ENCODE peak calls at places on chromosomes 5 and 9, in four cellular contexts. N, G, F and H are unnamed samples.

GRCh38 chr5:176817864-176818377 is 7.6 kb downstream of the UNC5A start:
- DNase-seq in N (no peak), G (peak; percentile 86), F (no peak), H (peak; percentile 62)

GRCh38 chr5:102901821-102902448 is 146.8 kb downstream of the PAM start:
- DNase-seq in N (peak; percentile 7), G (no peak), F (no peak), H (no peak)

GRCh38 chr5:126984632-126985031 is 45.7 kb downstream of the MARCHF3 start:
- DNase-seq in N (no peak), G (no peak), F (no peak), H (no peak)

GRCh38 chr9:84822589-84823233 is 153.2 kb downstream of the NTRK2 start:
- DNase-seq in N (no peak), G (no peak), F (peak; percentile 48), H (no peak)

GRCh38 chr5:33364406-33364805 is 76.4 kb upstream of the TARS1 start:
- DNase-seq in N (no peak), G (no peak), F (no peak), H (no peak)

GRCh38 chr5:149837680-149838269 is 106.8 kb downstream of the PDE6A start:
- DNase-seq in N (peak; percentile 54), G (peak; percentile 88), F (no peak), H (peak; percentile 93)

GRCh38 chr5:111197523-111197922 is 26.7 kb upstream of the CAMK4 start:
- DNase-seq in N (peak; percentile 44), G (peak; percentile 21), F (no peak), H (no peak)

GRCh38 chr5:16935271-16936149 is 578 bp downstream of the MYO10 start:
- DNase-seq in N (no peak), G (peak; percentile 54), F (no peak), H (peak; percentile 39)

GRCh38 chr5:33679791-33680190 is 212.0 kb downstream of the ADAMTS12 start:
- DNase-seq in N (no peak), G (no peak), F (no peak), H (no peak)

GRCh38 chr5:25119654-25120053 is 474.9 kb upstream of the CDH10 start:
- DNase-seq in N (peak; percentile 1), G (peak; percentile 29), F (no peak), H (peak; percentile 24)
- TF ChIP-seq PBX3 in N (no peak), G (no peak), F (no peak), H (no peak)

GRCh38 chr5:100693481-100693880 is 158.3 kb downstream of the FAM174A start:
- DNase-seq in N (no peak), G (no peak), F (no peak), H (no peak)
- TF ChIP-seq PBX3 in N (no peak), G (no peak), F (no peak), H (no peak)

GRCh38 chr9:91843623-91844111 is 106.4 kb downstream of the ROR2 start:
- DNase-seq in N (no peak), G (peak; percentile 76), F (no peak), H (no peak)
- TF ChIP-seq PBX3 in N (no peak), G (no peak), F (no peak), H (no peak)

GRCh38 chr5:131413605-131414559 is 150.0 kb downstream of the CDC42SE2 start:
- DNase-seq in N (no peak), G (no peak), F (peak; percentile 45), H (no peak)
- TF ChIP-seq PBX3 in N (no peak), G (no peak), F (no peak), H (no peak)

DNA sequence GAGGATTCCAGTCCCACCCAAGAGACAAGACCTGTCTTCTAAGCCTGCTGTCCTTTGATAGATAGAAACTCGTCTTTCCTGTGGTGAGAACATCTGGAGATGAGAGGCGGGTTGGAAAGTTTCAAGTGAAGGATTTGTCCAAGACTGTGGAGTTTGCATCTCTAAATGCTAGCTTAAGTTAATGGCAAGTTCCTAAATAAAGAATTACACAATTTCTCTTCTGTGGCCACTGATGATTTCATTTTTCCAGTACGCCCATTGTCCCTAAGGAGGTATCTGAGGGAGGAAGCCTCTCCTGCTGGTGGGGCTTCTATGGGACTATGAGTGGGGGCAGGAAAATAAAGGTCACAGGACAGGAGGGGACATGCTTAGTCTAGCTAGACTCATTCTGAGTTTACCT is 53.7 kb upstream of the TRIM32 start:
- DNase-seq in N (no peak), G (no peak), F (no peak), H (no peak)
- TF ChIP-seq PBX3 in N (no peak), G (no peak), F (no peak), H (no peak)

GRCh38 chr5:180217797-180218196 is 8.8 kb upstream of the RASGEF1C start:
- DNase-seq in N (no peak), G (no peak), F (no peak), H (no peak)
- TF ChIP-seq PBX3 in N (no peak), G (no peak), F (no peak), H (no peak)

GRCh38 chr9:137310190-137311052 is 8.3 kb upstream of the NRARP start:
- DNase-seq in N (no peak), G (peak; percentile 36), F (no peak), H (peak; percentile 58)
- TF ChIP-seq PBX3 in N (no peak), G (no peak), F (no peak), H (no peak)

GRCh38 chr9:131677445-131678180 is 62.3 kb downstream of the RAPGEF1 start:
- DNase-seq in N (peak; percentile 27), G (peak; percentile 39), F (peak; percentile 71), H (no peak)
- TF ChIP-seq PBX3 in N (no peak), G (no peak), F (no peak), H (no peak)